ENCODE peak calls at places on chromosomes 12 and 14, in eight cellular contexts. C is B cell, P is upper lobe of right lung, O is endothelial cell, A is nephron progenitor cell, T is Peyer's patch, N is fibroblast of pulmonary artery, B is GM06990. F is an unnamed sample.

GRCh38 chr12:3496964-3497363 is 6.0 kb downstream of the PRMT8 start:
- DNase-seq in C (no peak), P (no peak), B (no peak), T (no peak), N (no peak), A (no peak), O (peak; percentile 20), F (no peak)

GRCh38 chr12:21456291-21456780 is 18.9 kb downstream of the PYROXD1 start:
- DNase-seq in B (no peak), T (no peak), N (no peak), P (no peak), A (no peak), O (no peak), C (no peak), F (no peak)

GRCh38 chr12:88493651-88494050 is 86.6 kb downstream of the KITLG start:
- DNase-seq in P (no peak), C (no peak), N (peak; percentile 86), B (no peak), A (no peak), T (no peak), O (no peak), F (no peak)

GRCh38 chr12:118055144-118055557 is 5.8 kb downstream of the WSB2 start:
- DNase-seq in O (peak; percentile 73), P (no peak), T (peak; percentile 76), B (no peak), N (peak; percentile 48), A (peak; percentile 43), C (peak; percentile 62), F (peak; percentile 49)

GRCh38 chr12:2739832-2740641 is 54.7 kb upstream of the FKBP4 start:
- DNase-seq in A (peak; percentile 21), C (no peak), O (peak; percentile 42), T (no peak), P (no peak), B (no peak), N (peak; percentile 61), F (no peak)

GRCh38 chr14:29927596-29928341 is at the start of gene PRKD1:
- DNase-seq in P (peak; percentile 86), A (peak; percentile 84), C (peak; percentile 65), T (peak; percentile 59), O (peak; percentile 62), N (peak; percentile 79), B (peak; percentile 3), F (peak; percentile 12)

GRCh38 chr12:131832393-131833231 is 4.4 kb downstream of the MMP17 start:
- DNase-seq in B (no peak), C (no peak), A (no peak), O (no peak), N (peak; percentile 66), P (no peak), T (no peak), F (no peak)

GRCh38 chr12:57610553-57611115 is 601 bp upstream of the ARHGEF25 start:
- DNase-seq in B (no peak), N (no peak), C (peak; percentile 67), O (no peak), A (peak; percentile 28), T (no peak), P (no peak), F (no peak)

GRCh38 chr12:47881041-47881440 is 23.8 kb downstream of the VDR start:
- DNase-seq in O (no peak), N (no peak), T (no peak), P (no peak), B (no peak), A (no peak), C (no peak), F (no peak)

GRCh38 chr12:120481022-120481767 is 11.6 kb upstream of the SRSF9 start:
- DNase-seq in B (no peak), C (no peak), O (no peak), A (no peak), P (no peak), T (no peak), N (no peak), F (no peak)

GRCh38 chr14:77212933-77213656 is 31.5 kb downstream of the TMEM63C start:
- DNase-seq in C (peak; percentile 64), T (peak; percentile 64), A (peak; percentile 71), O (peak; percentile 73), N (peak; percentile 26), P (peak; percentile 70), B (peak; percentile 37), F (peak; percentile 75)

DNA sequence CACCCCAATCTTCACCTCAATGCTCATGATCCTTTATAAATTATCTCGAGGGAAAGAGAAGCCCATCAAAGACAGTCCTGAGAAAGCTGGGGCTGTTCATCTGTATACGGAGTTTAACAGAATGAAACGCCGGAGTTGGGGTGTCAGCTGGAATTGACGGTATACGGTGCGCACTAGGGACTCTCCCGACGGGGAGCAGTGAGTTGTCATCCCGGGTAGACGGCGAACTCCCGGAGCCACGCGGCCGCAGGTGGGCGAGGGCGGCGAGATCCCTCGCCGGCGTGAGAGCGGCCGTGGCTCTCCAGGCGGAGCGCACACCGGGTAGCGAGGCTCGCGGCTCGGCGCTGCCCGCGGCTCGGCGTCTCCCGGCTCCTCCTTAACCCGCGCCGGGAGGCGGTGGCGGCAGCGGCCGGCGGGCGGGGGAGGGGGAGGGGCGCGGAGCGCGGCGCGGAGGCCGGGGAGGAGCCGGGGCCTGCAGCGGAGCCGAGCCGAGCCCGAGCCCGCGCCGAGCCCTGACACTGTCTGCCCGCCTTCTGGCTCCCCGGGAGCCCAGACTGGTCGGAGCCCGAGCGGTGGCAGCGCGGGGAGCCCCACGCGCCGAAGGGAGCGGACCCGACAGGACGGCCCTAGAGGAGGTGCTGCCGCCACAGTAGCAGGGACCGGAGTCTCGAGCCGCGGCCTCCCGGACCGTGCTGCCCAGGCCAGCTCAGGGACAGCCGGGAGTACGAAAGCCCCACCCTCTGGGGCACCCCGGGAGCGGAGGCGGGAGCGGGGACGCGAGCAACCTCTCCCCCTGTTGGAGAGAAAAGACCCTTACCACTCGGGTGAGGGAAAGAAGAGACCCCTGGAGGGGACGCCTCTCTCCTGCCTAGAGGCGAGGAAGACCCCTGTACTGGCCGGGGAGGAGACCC is at the start of gene FOXJ2:
- DNase-seq in P (peak; percentile 93), T (peak; percentile 89), O (peak; percentile 81), C (peak; percentile 90), N (peak; percentile 68), A (peak; percentile 84), B (peak; percentile 83), F (peak; percentile 85)
- TF ChIP-seq CTCF in P (no peak), T (no peak), O (no peak), C (no peak), N (no peak), A (peak; percentile 5), B (peak; percentile 24), F (no peak)

DNA sequence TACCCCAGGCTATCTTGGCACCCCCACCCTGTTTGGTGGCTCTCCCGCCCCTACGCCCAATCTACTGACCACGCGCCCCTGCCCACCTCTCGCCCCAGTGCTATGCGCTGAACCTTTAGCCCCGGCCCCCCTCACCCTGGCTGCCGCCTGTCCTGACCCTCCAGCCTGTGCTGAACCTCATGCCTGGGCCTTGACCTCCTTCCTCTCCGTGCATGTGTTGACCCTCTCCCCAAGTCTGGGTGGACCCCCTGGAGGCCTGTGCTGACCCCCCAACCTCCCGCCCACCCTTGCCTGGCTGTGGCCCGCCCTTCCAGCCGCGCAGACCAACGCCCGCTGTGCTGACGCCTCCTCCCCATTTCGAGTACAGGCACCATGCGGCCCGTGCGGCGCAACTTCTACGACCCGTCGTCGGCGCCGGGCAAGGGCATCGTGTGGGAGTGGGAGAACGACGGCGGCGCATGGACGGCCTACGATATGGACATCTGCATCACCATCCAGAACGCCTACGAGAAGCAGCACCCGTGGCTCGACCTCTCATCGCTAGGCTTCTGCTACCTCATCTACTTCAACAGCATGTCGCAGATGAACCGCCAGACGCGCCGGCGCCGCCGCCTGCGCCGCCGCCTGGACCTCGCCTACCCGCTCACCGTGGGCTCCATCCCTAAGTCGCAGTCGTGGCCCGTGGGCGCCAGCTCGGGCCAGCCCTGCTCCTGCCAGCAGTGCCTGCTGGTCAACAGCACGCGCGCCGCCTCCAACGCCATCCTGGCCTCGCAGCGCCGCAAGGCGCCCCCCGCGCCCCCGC is 20.7 kb downstream of the DTX1 start:
- DNase-seq in N (no peak), O (no peak), P (no peak), B (peak; percentile 69), C (peak; percentile 62), A (peak; percentile 31), T (no peak), F (no peak)
- TF ChIP-seq CTCF in N (no peak), O (no peak), P (no peak), B (no peak), C (no peak), A (no peak), T (no peak), F (no peak)

GRCh38 chr14:89936654-89937185 is 17.8 kb downstream of the EFCAB11 start:
- DNase-seq in N (peak; percentile 26), P (no peak), A (no peak), B (no peak), T (no peak), O (no peak), C (no peak), F (no peak)
- TF ChIP-seq CTCF in N (peak; percentile 7), P (no peak), A (no peak), B (no peak), T (no peak), O (no peak), C (no peak), F (no peak)

DNA sequence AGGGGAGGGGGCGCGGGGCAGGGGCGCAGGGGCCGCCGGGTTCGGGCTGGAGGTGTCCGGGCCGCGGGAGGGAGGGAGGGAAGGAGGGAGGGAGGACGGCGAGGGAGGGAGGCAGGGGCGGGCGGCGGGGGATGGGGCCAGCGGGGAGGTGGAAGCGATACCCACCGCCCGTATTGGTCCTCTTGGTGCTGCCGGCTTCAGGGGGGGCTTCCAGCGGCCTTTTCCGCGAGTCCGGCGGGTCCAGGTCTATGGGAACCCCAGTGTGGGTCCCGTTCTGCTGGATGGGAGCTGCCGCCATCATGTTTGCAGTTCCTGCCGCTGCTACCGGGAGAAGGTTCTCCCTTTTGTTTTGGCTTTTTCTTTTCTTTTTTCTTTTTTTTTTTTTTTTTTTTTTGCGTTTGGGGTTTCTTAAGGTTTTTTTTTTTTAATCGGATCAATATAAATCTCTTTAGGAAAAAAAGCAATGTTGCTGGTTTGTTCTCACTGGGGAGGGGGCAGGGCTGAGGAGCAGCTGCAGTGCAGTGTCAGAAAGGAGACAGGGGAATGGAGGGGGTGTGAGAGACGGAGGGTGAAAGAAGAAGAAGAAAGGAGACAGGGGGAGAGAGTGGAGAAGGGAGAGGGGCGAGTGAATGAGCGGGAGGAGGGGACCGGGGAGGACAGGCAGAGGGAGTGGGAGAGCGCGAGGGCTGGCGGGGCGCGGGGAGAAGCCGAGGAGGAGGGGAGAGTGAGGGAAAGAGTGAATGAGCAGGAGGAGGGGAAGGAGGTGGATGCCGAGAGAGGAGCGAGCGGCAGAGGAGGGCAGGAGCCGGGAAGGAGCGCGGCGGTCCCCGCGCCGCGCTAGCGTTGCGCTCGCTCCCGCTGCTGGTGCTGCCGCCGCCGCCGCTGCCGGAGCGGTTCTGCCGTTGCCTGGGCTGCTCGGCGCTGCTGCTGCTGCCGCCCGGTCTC is at the start of gene NOVA1:
- DNase-seq in O (peak; percentile 35), C (no peak), B (no peak), P (peak; percentile 58), T (peak; percentile 44), N (peak; percentile 39), A (peak; percentile 54), F (peak; percentile 5)
- TF ChIP-seq CTCF in O (no peak), C (no peak), B (no peak), P (no peak), T (no peak), N (no peak), A (no peak), F (no peak)

GRCh38 chr12:111488271-111488670 is 82.5 kb downstream of the SH2B3 start:
- DNase-seq in N (peak; percentile 76), P (no peak), A (peak; percentile 27), B (no peak), C (no peak), T (no peak), O (no peak), F (no peak)

GRCh38 chr12:111482464-111482863 is 76.7 kb downstream of the SH2B3 start:
- DNase-seq in T (no peak), C (no peak), B (no peak), P (no peak), A (no peak), O (no peak), N (no peak), F (no peak)
- TF ChIP-seq CTCF in T (no peak), C (peak; percentile 35), B (peak; percentile 19), P (peak; percentile 24), A (no peak), O (peak; percentile 34), N (peak; percentile 33), F (no peak)

F was measured in GM10248.